ENCODE peak calls at places on chromosomes 16 and 17, in seven cellular contexts. E is K562, H is GM12892, Y is GM12878, V is HepG2, M is SK-N-SH, D is H1. O is an unnamed sample.

GRCh38 chr17:78996781-78997201 is 12.8 kb downstream of the CANT1 start:
- DNase-seq in V (no peak), Y (no peak), E (no peak), D (no peak), M (no peak), H (no peak), O (peak; percentile 8)

GRCh38 chr17:82282239-82283207 is 9.0 kb upstream of the CSNK1D start:
- DNase-seq in V (no peak), E (no peak), D (no peak), M (no peak), H (no peak), Y (no peak), O (no peak)

GRCh38 chr16:85520853-85521736 is 92.0 kb upstream of the GSE1 start:
- DNase-seq in M (no peak), D (no peak), H (no peak), E (no peak), Y (no peak), V (peak; percentile 71), O (no peak)

GRCh38 chr17:49071106-49071505 is 61.5 kb upstream of the B4GALNT2 start:
- DNase-seq in M (no peak), D (no peak), Y (no peak), V (no peak), E (no peak), H (no peak), O (no peak)

GRCh38 chr17:56499799-56500388 is 93.6 kb upstream of the NOG start:
- DNase-seq in Y (no peak), E (peak; percentile 21), M (no peak), D (no peak), V (peak; percentile 24), H (no peak), O (no peak)

GRCh38 chr17:63446218-63446980 is at the start of gene CYB561:
- DNase-seq in M (peak; percentile 97), V (no peak), Y (no peak), D (no peak), E (peak; percentile 94), H (peak; percentile 91), O (peak; percentile 93)

GRCh38 chr17:18377437-18378204 is at the start of gene EVPLL:
- DNase-seq in V (no peak), E (no peak), D (no peak), Y (no peak), M (peak; percentile 47), H (no peak), O (no peak)

GRCh38 chr16:88995746-88996535 is 18.9 kb upstream of the CBFA2T3 start:
- DNase-seq in Y (no peak), D (no peak), V (no peak), M (no peak), H (no peak), E (no peak), O (no peak)

GRCh38 chr16:51095890-51096626 is 55.0 kb downstream of the SALL1 start:
- DNase-seq in D (no peak), Y (no peak), M (no peak), E (no peak), H (no peak), V (peak; percentile 32), O (no peak)

GRCh38 chr16:56558024-56558747 is 6.7 kb upstream of the MT4 start:
- DNase-seq in H (no peak), Y (no peak), V (no peak), M (peak; percentile 47), E (no peak), D (no peak), O (no peak)

GRCh38 chr16:49671325-49671724 is 184.6 kb downstream of the ZNF423 start:
- DNase-seq in Y (no peak), E (no peak), D (no peak), M (no peak), V (no peak), H (no peak), O (no peak)
- TF ChIP-seq TAF1 in Y (no peak), E (no peak), D (no peak), M (no peak), V (no peak), H (no peak), O (no peak)

GRCh38 chr17:80786887-80787286 is 204.8 kb upstream of the CHMP6 start:
- DNase-seq in Y (no peak), H (no peak), V (no peak), D (no peak), M (no peak), E (no peak), O (no peak)

GRCh38 chr17:80791758-80792284 is 199.8 kb upstream of the CHMP6 start:
- DNase-seq in Y (no peak), H (no peak), D (no peak), E (peak; percentile 60), M (no peak), V (peak; percentile 85), O (no peak)

GRCh38 chr17:80790981-80791742 is 200.5 kb upstream of the CHMP6 start:
- DNase-seq in D (no peak), Y (no peak), E (no peak), V (peak; percentile 23), H (no peak), M (no peak), O (no peak)

GRCh38 chr17:80790021-80790765 is 201.4 kb upstream of the CHMP6 start:
- DNase-seq in E (no peak), M (no peak), V (no peak), Y (peak; percentile 63), D (no peak), H (no peak), O (peak; percentile 56)

DNA sequence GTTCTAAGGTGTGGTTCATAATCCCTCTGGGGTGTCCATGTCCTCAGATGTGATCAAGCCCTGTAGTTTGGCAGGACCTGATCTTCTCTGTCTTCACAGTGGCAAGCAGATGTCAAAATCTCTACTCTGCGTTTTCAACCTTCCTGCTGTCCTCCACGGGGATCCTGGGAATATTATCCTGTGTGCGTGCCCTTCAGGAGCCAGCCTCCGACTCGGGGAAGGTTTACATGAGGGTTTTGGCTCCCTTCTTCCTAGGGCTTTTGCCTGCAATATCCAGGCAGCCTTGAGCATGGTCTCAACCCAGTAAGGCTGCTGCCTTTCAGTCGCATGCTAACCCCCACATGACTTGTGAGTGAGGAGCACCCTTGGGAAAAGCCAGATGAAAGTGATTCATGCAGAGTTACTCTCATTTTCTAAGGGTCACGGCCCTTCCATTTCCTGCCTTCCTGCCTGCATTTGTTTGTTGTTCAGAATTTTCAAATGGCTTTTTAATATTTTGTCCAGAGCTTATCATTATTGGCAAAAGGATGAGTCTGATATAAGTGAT is 202.2 kb upstream of the CHMP6 start:
- DNase-seq in M (no peak), D (no peak), Y (peak; percentile 64), V (no peak), E (no peak), H (no peak), O (no peak)
- TF ChIP-seq POLR2AphosphoS5 in M (peak; percentile 63), D (no peak), Y (no peak), V (no peak), E (no peak), H (no peak), O (no peak)

GRCh38 chr17:70558821-70559220 is 389.5 kb downstream of the KCNJ2 start:
- DNase-seq in E (no peak), Y (no peak), V (no peak), H (no peak), M (no peak), D (no peak), O (no peak)
- TF ChIP-seq TAF1 in E (no peak), Y (no peak), V (no peak), H (no peak), M (no peak), D (no peak), O (no peak)

GRCh38 chr16:49934557-49935260 is 78.8 kb upstream of the ZNF423 start:
- DNase-seq in E (no peak), M (no peak), H (no peak), D (no peak), V (peak; percentile 39), Y (no peak), O (no peak)

GRCh38 chr16:49930841-49931240 is 74.9 kb upstream of the ZNF423 start:
- DNase-seq in Y (no peak), V (no peak), M (no peak), E (no peak), D (no peak), H (no peak), O (no peak)

GRCh38 chr16:49931931-49932330 is 76.0 kb upstream of the ZNF423 start:
- DNase-seq in H (no peak), E (no peak), V (no peak), Y (no peak), D (no peak), M (no peak), O (no peak)

GRCh38 chr16:49932943-49933342 is 77.0 kb upstream of the ZNF423 start:
- DNase-seq in V (no peak), E (no peak), Y (no peak), M (no peak), H (no peak), D (no peak), O (no peak)

DNA sequence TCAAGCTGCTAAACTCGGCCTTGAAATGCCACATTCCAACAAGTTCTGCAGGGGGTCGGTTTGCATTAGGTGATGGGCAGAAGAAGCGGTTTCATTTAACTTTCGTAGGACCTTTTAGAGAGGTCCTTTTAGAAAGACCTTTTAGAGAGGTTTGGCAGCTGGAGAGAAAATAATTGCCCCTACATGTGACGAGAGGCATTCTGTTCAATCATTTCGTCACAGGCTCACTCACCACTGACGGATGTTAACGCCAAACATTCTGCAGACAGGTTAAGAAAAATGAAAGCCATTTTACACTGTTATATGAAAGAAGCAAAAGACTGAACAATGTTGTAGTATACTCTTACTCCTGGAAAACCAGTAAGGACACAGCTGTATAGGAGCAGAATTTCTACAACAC is 76.5 kb upstream of the ZNF423 start:
- DNase-seq in D (no peak), M (no peak), E (no peak), H (no peak), Y (no peak), V (no peak), O (no peak)
- TF ChIP-seq POLR2AphosphoS5 in D (no peak), M (no peak), E (no peak), H (no peak), Y (no peak), V (no peak), O (no peak)

DNA sequence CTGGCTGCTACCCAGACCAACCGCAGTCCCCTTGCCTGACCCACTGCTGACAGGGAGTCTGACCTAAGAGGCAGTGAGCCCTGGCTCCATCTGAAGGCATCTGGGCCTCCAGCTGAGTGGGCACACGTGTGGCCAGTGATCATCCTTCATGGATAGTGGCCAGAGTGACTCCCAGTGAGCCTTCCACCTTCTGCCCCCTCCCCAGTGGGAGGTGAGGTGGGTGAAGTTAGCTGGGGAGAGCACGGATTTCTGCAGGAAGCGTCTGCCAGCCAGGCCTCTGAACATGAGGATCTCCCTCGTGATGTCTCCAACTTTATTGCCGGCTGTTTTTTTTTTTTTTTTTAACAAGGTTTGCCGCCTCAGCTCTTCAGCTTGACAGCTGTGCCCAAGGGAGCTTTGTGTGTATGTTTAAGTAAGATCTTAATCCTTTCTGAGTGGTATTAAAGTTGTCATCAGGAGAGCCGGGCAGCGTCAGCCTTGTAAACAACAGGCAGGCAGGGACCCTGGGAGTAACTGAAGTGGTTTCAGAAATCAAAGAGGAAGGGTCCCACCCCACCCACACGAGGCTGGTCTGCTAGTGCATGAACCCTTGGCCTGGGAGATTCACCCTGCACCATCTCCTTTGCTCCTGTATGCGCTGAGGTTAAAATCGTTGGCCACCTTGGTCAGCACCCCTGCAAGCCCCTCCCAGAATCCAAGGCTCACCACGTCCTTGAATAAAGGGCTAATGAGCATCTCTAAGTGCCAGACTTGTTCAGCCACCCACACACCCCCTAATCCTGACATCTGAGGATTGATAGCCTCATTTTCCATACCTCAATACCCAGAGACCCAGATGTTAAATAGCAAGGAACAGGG is 33.3 kb downstream of the RHBDL3 start:
- DNase-seq in H (no peak), V (no peak), Y (no peak), E (no peak), D (no peak), M (no peak), O (no peak)
- TF ChIP-seq TAF1 in H (no peak), V (no peak), Y (no peak), E (no peak), D (no peak), M (no peak), O (no peak)

O was measured in GM12891.